ENCODE peak calls at places on chromosome 17, in nine cellular contexts. One of them, this sample, is unnamed.

GRCh38 chr17:5832886-5833285 is 237.3 kb upstream of the WSCD1 start:
- DNase-seq in CD8-positive, alpha-beta T cell: no peak
- DNase-seq in K562: no peak
- DNase-seq in neuronal stem cell: peak; percentile 15
- DNase-seq in fibroblast of the aortic adventitia: peak; percentile 35
- DNase-seq in SJSA1: no peak
- DNase-seq in thyroid gland: no peak
- DNase-seq in MM.1S: no peak
- DNase-seq in endodermal cell: no peak
- DNase-seq in this sample: peak; percentile 39

GRCh38 chr17:71335212-71335611 is 785.6 kb upstream of the SOX9 start:
- DNase-seq in CD8-positive, alpha-beta T cell: no peak
- DNase-seq in K562: no peak
- DNase-seq in neuronal stem cell: no peak
- DNase-seq in fibroblast of the aortic adventitia: no peak
- DNase-seq in SJSA1: no peak
- DNase-seq in thyroid gland: no peak
- DNase-seq in MM.1S: no peak
- DNase-seq in endodermal cell: no peak
- DNase-seq in this sample: no peak

GRCh38 chr17:40560592-40561293 is 4.5 kb downstream of the CCR7 start:
- DNase-seq in CD8-positive, alpha-beta T cell: peak; percentile 63
- DNase-seq in K562: peak; percentile 52
- DNase-seq in neuronal stem cell: no peak
- DNase-seq in fibroblast of the aortic adventitia: no peak
- DNase-seq in SJSA1: peak; percentile 18
- DNase-seq in thyroid gland: peak; percentile 74
- DNase-seq in MM.1S: peak; percentile 89
- DNase-seq in endodermal cell: no peak
- DNase-seq in this sample: no peak

GRCh38 chr17:30905742-30906100 is 317 bp downstream of the TEFM start:
- DNase-seq in CD8-positive, alpha-beta T cell: no peak
- DNase-seq in K562: peak; percentile 38
- DNase-seq in neuronal stem cell: no peak
- DNase-seq in fibroblast of the aortic adventitia: no peak
- DNase-seq in SJSA1: no peak
- DNase-seq in thyroid gland: no peak
- DNase-seq in MM.1S: no peak
- DNase-seq in endodermal cell: no peak
- DNase-seq in this sample: no peak

GRCh38 chr17:42953669-42954068 is 10.6 kb downstream of the AARSD1 start:
- DNase-seq in CD8-positive, alpha-beta T cell: no peak
- DNase-seq in K562: no peak
- DNase-seq in neuronal stem cell: no peak
- DNase-seq in fibroblast of the aortic adventitia: no peak
- DNase-seq in SJSA1: no peak
- DNase-seq in thyroid gland: no peak
- DNase-seq in MM.1S: no peak
- DNase-seq in endodermal cell: no peak
- DNase-seq in this sample: no peak

GRCh38 chr17:80485846-80486245 is 9.4 kb upstream of the NPTX1 start:
- DNase-seq in CD8-positive, alpha-beta T cell: no peak
- DNase-seq in K562: no peak
- DNase-seq in neuronal stem cell: no peak
- DNase-seq in fibroblast of the aortic adventitia: no peak
- DNase-seq in SJSA1: no peak
- DNase-seq in thyroid gland: no peak
- DNase-seq in MM.1S: no peak
- DNase-seq in endodermal cell: no peak
- DNase-seq in this sample: no peak

GRCh38 chr17:73899839-73900238 is 255.6 kb upstream of the SDK2 start:
- DNase-seq in CD8-positive, alpha-beta T cell: no peak
- DNase-seq in K562: no peak
- DNase-seq in neuronal stem cell: no peak
- DNase-seq in fibroblast of the aortic adventitia: no peak
- DNase-seq in SJSA1: no peak
- DNase-seq in thyroid gland: no peak
- DNase-seq in MM.1S: no peak
- DNase-seq in endodermal cell: peak; percentile 28
- DNase-seq in this sample: no peak

GRCh38 chr17:56978441-56979090 is 635 bp downstream of the SCPEP1 start:
- DNase-seq in CD8-positive, alpha-beta T cell: no peak
- DNase-seq in K562: peak; percentile 36
- DNase-seq in neuronal stem cell: no peak
- DNase-seq in fibroblast of the aortic adventitia: peak; percentile 39
- DNase-seq in SJSA1: no peak
- DNase-seq in thyroid gland: no peak
- DNase-seq in MM.1S: peak; percentile 55
- DNase-seq in endodermal cell: peak; percentile 60
- DNase-seq in this sample: no peak

DNA sequence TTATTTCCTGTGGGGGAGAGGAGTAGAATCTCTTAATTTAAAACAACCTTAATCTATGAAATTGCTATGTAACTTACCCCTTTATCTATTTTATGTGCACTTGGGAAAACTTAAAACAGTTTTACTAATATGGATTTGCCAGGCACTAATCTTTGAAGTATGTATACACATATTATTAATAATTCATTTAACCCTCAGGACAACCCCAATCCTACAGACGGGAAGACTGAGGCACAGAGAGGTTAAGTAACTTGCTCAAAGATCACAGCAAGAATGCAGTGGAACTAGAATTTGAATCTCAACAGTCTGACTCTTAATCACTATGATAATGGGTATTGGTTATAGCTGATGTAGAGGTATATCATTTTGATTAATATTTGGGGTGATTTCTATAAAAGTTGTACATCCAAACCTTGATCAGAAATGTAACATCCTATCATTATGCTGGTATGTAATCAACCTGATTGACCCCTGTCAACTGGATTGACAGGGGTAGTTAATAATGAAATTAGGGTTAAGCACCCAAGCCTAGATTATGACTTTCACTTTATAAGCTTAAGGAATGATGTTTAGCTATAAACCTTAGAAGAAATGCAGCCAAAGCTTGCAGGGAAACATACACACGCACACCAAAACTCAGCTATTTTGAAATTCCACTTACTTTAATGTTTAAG is 1.6 kb downstream of the MYO1D start:
- DNase-seq in CD8-positive, alpha-beta T cell: no peak
- DNase-seq in K562: no peak
- DNase-seq in neuronal stem cell: no peak
- DNase-seq in fibroblast of the aortic adventitia: no peak
- DNase-seq in SJSA1: no peak
- DNase-seq in thyroid gland: no peak
- DNase-seq in MM.1S: no peak
- DNase-seq in endodermal cell: no peak
- DNase-seq in this sample: no peak
- H3K4me3 ChIP-seq in CD8-positive, alpha-beta T cell: no peak overlapping the region
- H3K4me3 ChIP-seq in K562: peak overlapping the region; percentile 95
- H3K4me3 ChIP-seq in neuronal stem cell: no peak overlapping the region
- H3K4me3 ChIP-seq in fibroblast of the aortic adventitia: no peak overlapping the region
- H3K4me3 ChIP-seq in SJSA1: no peak overlapping the region
- H3K4me3 ChIP-seq in thyroid gland: peak overlapping the region; percentile 85
- H3K4me3 ChIP-seq in MM.1S: peak overlapping the region; percentile 68
- H3K4me3 ChIP-seq in endodermal cell: peak overlapping the region; percentile 93
- H3K4me3 ChIP-seq in this sample: no peak overlapping the region

DNA sequence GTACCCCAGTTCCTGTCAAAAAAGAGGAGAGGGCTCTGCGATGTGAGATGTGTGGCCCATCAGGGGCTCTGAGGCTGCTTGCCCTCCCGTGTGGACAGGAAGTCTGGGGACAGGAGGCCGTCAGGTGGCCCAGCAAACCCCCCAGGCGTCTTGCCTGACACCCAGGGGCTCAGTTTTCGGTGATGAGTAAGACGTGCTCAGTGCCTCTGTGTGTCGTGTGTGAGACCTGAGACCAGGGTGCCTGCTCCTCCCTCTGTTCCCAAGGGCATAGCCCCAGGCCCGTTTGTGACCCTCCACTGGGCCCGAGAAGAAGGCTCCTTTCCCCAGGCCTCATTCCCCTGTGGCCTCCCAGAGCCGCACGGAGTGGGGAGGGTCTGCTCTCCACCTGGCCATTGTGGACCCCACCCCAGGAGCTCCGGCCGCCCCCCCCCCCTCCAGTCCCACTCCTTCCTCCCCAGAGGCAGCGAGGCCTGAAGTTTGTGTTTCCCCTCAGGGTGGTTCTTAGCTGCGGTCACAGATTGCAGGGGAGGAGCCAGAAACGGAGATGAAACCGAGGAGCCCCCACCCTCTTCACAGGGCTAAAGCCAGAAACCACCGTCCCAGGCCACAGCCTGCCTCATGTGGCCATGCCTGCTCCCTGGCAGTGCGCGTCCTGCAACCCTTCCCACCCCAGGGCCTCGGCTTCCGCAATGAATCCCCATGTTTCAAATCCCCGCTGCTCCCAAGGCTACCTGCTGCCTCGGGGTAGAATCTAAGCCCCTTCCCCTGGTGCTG is 4.9 kb upstream of the ACTG1 start:
- DNase-seq in CD8-positive, alpha-beta T cell: no peak
- DNase-seq in K562: no peak
- DNase-seq in neuronal stem cell: no peak
- DNase-seq in fibroblast of the aortic adventitia: no peak
- DNase-seq in SJSA1: no peak
- DNase-seq in thyroid gland: no peak
- DNase-seq in MM.1S: peak; percentile 5
- DNase-seq in endodermal cell: peak; percentile 86
- DNase-seq in this sample: no peak
- H3K4me3 ChIP-seq in CD8-positive, alpha-beta T cell: no peak overlapping the region
- H3K4me3 ChIP-seq in K562: no peak overlapping the region
- H3K4me3 ChIP-seq in neuronal stem cell: no peak overlapping the region
- H3K4me3 ChIP-seq in fibroblast of the aortic adventitia: no peak overlapping the region
- H3K4me3 ChIP-seq in SJSA1: no peak overlapping the region
- H3K4me3 ChIP-seq in thyroid gland: no peak overlapping the region
- H3K4me3 ChIP-seq in MM.1S: no peak overlapping the region
- H3K4me3 ChIP-seq in endodermal cell: peak overlapping the region; percentile 93
- H3K4me3 ChIP-seq in this sample: peak overlapping the region; percentile 17

GRCh38 chr17:3911271-3912053 is 4.8 kb downstream of the P2RX1 start:
- DNase-seq in CD8-positive, alpha-beta T cell: peak; percentile 41
- DNase-seq in K562: no peak
- DNase-seq in neuronal stem cell: no peak
- DNase-seq in fibroblast of the aortic adventitia: no peak
- DNase-seq in SJSA1: no peak
- DNase-seq in thyroid gland: no peak
- DNase-seq in MM.1S: peak; percentile 92
- DNase-seq in endodermal cell: peak; percentile 72
- DNase-seq in this sample: no peak

GRCh38 chr17:3907483-3908216 is 8.6 kb downstream of the P2RX1 start:
- DNase-seq in CD8-positive, alpha-beta T cell: no peak
- DNase-seq in K562: peak; percentile 19
- DNase-seq in neuronal stem cell: no peak
- DNase-seq in fibroblast of the aortic adventitia: no peak
- DNase-seq in SJSA1: no peak
- DNase-seq in thyroid gland: no peak
- DNase-seq in MM.1S: no peak
- DNase-seq in endodermal cell: peak; percentile 89
- DNase-seq in this sample: no peak

GRCh38 chr17:3909257-3909656 is 7.0 kb downstream of the P2RX1 start:
- DNase-seq in CD8-positive, alpha-beta T cell: no peak
- DNase-seq in K562: no peak
- DNase-seq in neuronal stem cell: no peak
- DNase-seq in fibroblast of the aortic adventitia: no peak
- DNase-seq in SJSA1: no peak
- DNase-seq in thyroid gland: no peak
- DNase-seq in MM.1S: no peak
- DNase-seq in endodermal cell: no peak
- DNase-seq in this sample: no peak

GRCh38 chr17:3912827-3913226 is 3.4 kb downstream of the P2RX1 start:
- DNase-seq in CD8-positive, alpha-beta T cell: no peak
- DNase-seq in K562: no peak
- DNase-seq in neuronal stem cell: no peak
- DNase-seq in fibroblast of the aortic adventitia: no peak
- DNase-seq in SJSA1: no peak
- DNase-seq in thyroid gland: no peak
- DNase-seq in MM.1S: no peak
- DNase-seq in endodermal cell: no peak
- DNase-seq in this sample: no peak

DNA sequence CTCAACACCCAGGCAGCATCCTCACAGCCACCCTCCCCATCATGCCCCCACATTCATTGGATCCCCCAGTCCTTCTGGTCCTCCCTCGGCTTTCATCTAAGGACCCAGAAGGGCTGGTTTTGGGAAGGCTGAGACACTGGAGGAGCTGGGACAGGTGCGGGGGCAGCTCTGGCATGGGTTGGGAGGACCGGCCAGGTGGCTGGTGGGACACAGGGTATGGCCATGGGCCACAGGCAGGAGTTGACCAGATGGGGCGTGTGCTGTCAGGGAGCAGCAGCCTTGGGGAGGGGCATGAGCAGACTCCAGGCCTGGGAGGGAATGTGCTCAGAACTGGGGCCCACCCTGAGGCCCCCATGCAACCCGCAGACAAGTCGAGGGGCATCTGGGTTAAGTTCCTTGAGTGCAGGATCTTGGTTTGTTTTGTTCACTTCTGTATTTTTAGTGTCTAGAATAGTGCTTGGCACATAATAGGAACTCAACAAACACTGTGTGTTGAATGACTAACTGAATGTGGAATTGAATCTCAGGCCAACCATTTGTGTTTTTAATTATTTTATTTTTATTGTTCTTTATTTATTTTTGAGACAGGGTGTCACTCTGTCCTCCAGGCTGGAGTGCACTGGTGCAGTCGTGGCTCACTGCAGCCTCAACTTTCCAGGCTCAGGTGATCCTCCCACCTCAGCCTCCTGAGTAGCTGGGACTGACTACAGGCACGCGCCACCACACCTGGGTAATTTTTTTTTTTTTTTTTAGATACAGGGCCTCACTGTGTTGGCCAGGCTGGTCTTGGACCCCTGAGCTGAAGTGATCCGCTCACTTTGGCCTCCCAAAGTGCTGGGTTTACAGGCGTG is 5.6 kb downstream of the P2RX1 start:
- DNase-seq in CD8-positive, alpha-beta T cell: no peak
- DNase-seq in K562: no peak
- DNase-seq in neuronal stem cell: no peak
- DNase-seq in fibroblast of the aortic adventitia: no peak
- DNase-seq in SJSA1: no peak
- DNase-seq in thyroid gland: no peak
- DNase-seq in MM.1S: no peak
- DNase-seq in endodermal cell: no peak
- DNase-seq in this sample: no peak
- H3K4me3 ChIP-seq in CD8-positive, alpha-beta T cell: no peak overlapping the region
- H3K4me3 ChIP-seq in K562: no peak overlapping the region
- H3K4me3 ChIP-seq in neuronal stem cell: no peak overlapping the region
- H3K4me3 ChIP-seq in fibroblast of the aortic adventitia: no peak overlapping the region
- H3K4me3 ChIP-seq in SJSA1: no peak overlapping the region
- H3K4me3 ChIP-seq in thyroid gland: no peak overlapping the region
- H3K4me3 ChIP-seq in MM.1S: no peak overlapping the region
- H3K4me3 ChIP-seq in endodermal cell: no peak overlapping the region
- H3K4me3 ChIP-seq in this sample: no peak overlapping the region

DNA sequence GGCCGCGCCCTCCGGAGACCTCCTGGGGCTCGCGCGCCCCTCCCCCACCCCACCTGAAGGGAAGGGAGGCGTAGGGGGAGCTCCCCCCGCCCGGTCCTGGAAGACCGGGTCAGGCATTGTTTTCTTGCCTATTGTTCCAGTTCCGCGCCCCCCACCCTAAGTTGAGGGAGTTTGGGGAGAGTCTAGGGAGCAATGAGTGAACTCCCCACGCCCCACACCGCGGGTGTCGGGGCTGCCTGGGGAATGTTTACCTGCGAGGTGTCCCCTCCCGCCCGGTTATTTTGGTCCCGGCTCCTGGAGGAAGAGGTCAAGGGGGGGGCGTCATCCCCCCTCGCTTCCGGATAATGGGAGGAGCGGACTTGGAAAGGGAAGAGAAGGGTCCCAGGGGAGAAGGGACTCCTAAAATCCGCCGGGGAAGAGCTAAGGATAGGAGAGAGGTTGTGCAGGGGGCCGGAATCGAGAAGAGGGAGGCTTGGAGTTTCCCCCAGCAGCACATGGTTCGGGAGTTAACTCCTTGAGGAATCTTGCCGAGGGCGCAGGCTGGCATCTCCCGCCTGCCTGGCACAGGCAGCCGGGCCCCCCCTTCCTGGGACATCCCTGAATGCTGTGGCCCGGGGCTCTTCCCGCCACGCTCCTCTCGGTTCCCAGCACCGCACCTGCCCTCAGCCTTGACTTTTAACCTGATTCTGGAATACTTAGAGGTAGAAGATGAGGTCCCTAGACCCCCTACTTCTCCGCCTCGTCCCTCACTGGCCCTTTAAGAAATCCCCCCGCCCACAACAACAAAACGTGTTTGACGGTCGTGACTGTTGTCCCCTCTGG is 941 bp downstream of the MLLT6 start:
- DNase-seq in CD8-positive, alpha-beta T cell: no peak
- DNase-seq in K562: no peak
- DNase-seq in neuronal stem cell: peak; percentile 41
- DNase-seq in fibroblast of the aortic adventitia: peak; percentile 45
- DNase-seq in SJSA1: no peak
- DNase-seq in thyroid gland: peak; percentile 67
- DNase-seq in MM.1S: peak; percentile 9
- DNase-seq in endodermal cell: peak; percentile 88
- DNase-seq in this sample: no peak
- H3K4me3 ChIP-seq in CD8-positive, alpha-beta T cell: peak overlapping the region; percentile 88
- H3K4me3 ChIP-seq in K562: peak overlapping the region; percentile 86
- H3K4me3 ChIP-seq in neuronal stem cell: peak overlapping the region; percentile 84
- H3K4me3 ChIP-seq in fibroblast of the aortic adventitia: peak overlapping the region; percentile 75
- H3K4me3 ChIP-seq in SJSA1: peak overlapping the region; percentile 84
- H3K4me3 ChIP-seq in thyroid gland: peak overlapping the region; percentile 95
- H3K4me3 ChIP-seq in MM.1S: peak overlapping the region; percentile 86
- H3K4me3 ChIP-seq in endodermal cell: peak overlapping the region; percentile 91
- H3K4me3 ChIP-seq in this sample: peak overlapping the region; percentile 69